ENCODE peak calls at places on chromosomes 4 and X, in five cellular contexts. One of them, this sample, is unnamed.

GRCh38 chr4:121792966-121793365 is 8.2 kb upstream of the EXOSC9 start:
- DNase-seq in neural progenitor cell: no peak
- DNase-seq in adrenal gland: no peak
- DNase-seq in cardiac muscle cell: no peak
- DNase-seq in Panc1: no peak
- DNase-seq in this sample: no peak

GRCh38 chrX:73289039-73289438 is 74.4 kb upstream of the NAP1L2 start:
- DNase-seq in neural progenitor cell: peak; percentile 7
- DNase-seq in adrenal gland: no peak
- DNase-seq in cardiac muscle cell: no peak
- DNase-seq in Panc1: no peak
- DNase-seq in this sample: peak; percentile 37

GRCh38 chr4:3206439-3207100 is 42.4 kb upstream of the MSANTD1 start:
- DNase-seq in neural progenitor cell: no peak
- DNase-seq in adrenal gland: no peak
- DNase-seq in cardiac muscle cell: no peak
- DNase-seq in Panc1: no peak
- DNase-seq in this sample: no peak

GRCh38 chrX:45765281-45765680 is 564.6 kb upstream of the DIPK2B start:
- DNase-seq in neural progenitor cell: no peak
- DNase-seq in adrenal gland: no peak
- DNase-seq in cardiac muscle cell: no peak
- DNase-seq in Panc1: no peak
- DNase-seq in this sample: no peak

GRCh38 chrX:136209016-136209738 is 42.0 kb downstream of the MAP7D3 start:
- DNase-seq in neural progenitor cell: peak; percentile 44
- DNase-seq in adrenal gland: peak; percentile 59
- DNase-seq in cardiac muscle cell: peak; percentile 71
- DNase-seq in Panc1: no peak
- DNase-seq in this sample: peak; percentile 70

GRCh38 chrX:113473418-113473817 is 632.8 kb upstream of the AMOT start:
- DNase-seq in neural progenitor cell: no peak
- DNase-seq in adrenal gland: no peak
- DNase-seq in cardiac muscle cell: peak; percentile 1
- DNase-seq in Panc1: no peak
- DNase-seq in this sample: no peak

GRCh38 chr4:140249351-140249750 is 95.4 kb upstream of the MAML3 start:
- DNase-seq in neural progenitor cell: no peak
- DNase-seq in adrenal gland: no peak
- DNase-seq in cardiac muscle cell: peak; percentile 62
- DNase-seq in Panc1: no peak
- DNase-seq in this sample: no peak

GRCh38 chr4:4390046-4390445 is 3.1 kb downstream of the NSG1 start:
- DNase-seq in neural progenitor cell: no peak
- DNase-seq in adrenal gland: no peak
- DNase-seq in cardiac muscle cell: no peak
- DNase-seq in Panc1: no peak
- DNase-seq in this sample: no peak

GRCh38 chr4:17347445-17347844 is 164.4 kb downstream of the QDPR start:
- DNase-seq in neural progenitor cell: peak; percentile 36
- DNase-seq in adrenal gland: no peak
- DNase-seq in cardiac muscle cell: peak; percentile 61
- DNase-seq in Panc1: no peak
- DNase-seq in this sample: peak; percentile 63

GRCh38 chr4:131499139-131499873 is 1649.8 kb upstream of the PCDH10 start:
- DNase-seq in neural progenitor cell: no peak
- DNase-seq in adrenal gland: no peak
- DNase-seq in cardiac muscle cell: peak; percentile 86
- DNase-seq in Panc1: no peak
- DNase-seq in this sample: no peak

GRCh38 chr4:112031712-112032328 is 113.4 kb upstream of the FAM241A start:
- DNase-seq in neural progenitor cell: peak; percentile 76
- DNase-seq in adrenal gland: no peak
- DNase-seq in cardiac muscle cell: peak; percentile 75
- DNase-seq in Panc1: peak; percentile 22
- DNase-seq in this sample: peak; percentile 41

GRCh38 chr4:40196260-40196659 is 571 bp upstream of the RHOH start:
- DNase-seq in neural progenitor cell: no peak
- DNase-seq in adrenal gland: no peak
- DNase-seq in cardiac muscle cell: no peak
- DNase-seq in Panc1: no peak
- DNase-seq in this sample: no peak
- H3K4me3 ChIP-seq in neural progenitor cell: peak overlapping the region; percentile 43
- H3K4me3 ChIP-seq in adrenal gland: no peak overlapping the region
- H3K4me3 ChIP-seq in cardiac muscle cell: no peak overlapping the region
- H3K4me3 ChIP-seq in Panc1: no peak overlapping the region
- H3K4me3 ChIP-seq in this sample: no peak overlapping the region

GRCh38 chr4:128553665-128554515 is 255.6 kb upstream of the JADE1 start:
- DNase-seq in neural progenitor cell: no peak
- DNase-seq in adrenal gland: no peak
- DNase-seq in cardiac muscle cell: no peak
- DNase-seq in Panc1: no peak
- DNase-seq in this sample: no peak
- H3K4me3 ChIP-seq in neural progenitor cell: no peak overlapping the region
- H3K4me3 ChIP-seq in adrenal gland: peak overlapping the region; percentile 86
- H3K4me3 ChIP-seq in cardiac muscle cell: no peak overlapping the region
- H3K4me3 ChIP-seq in Panc1: peak overlapping the region; percentile 51
- H3K4me3 ChIP-seq in this sample: no peak overlapping the region

GRCh38 chrX:21839334-21840198 is at the start of gene MBTPS2:
- DNase-seq in neural progenitor cell: peak; percentile 84
- DNase-seq in adrenal gland: peak; percentile 88
- DNase-seq in cardiac muscle cell: peak; percentile 92
- DNase-seq in Panc1: peak; percentile 30
- DNase-seq in this sample: peak; percentile 57

GRCh38 chrX:21838937-21839333 is 482 bp upstream of the MBTPS2 start:
- DNase-seq in neural progenitor cell: no peak
- DNase-seq in adrenal gland: no peak
- DNase-seq in cardiac muscle cell: peak; percentile 48
- DNase-seq in Panc1: no peak
- DNase-seq in this sample: no peak

GRCh38 chrX:21840199-21840557 is 761 bp downstream of the MBTPS2 start:
- DNase-seq in neural progenitor cell: no peak
- DNase-seq in adrenal gland: no peak
- DNase-seq in cardiac muscle cell: peak; percentile 10
- DNase-seq in Panc1: no peak
- DNase-seq in this sample: no peak

GRCh38 chrX:21831496-21831895 is 7.9 kb upstream of the MBTPS2 start:
- DNase-seq in neural progenitor cell: no peak
- DNase-seq in adrenal gland: no peak
- DNase-seq in cardiac muscle cell: no peak
- DNase-seq in Panc1: no peak
- DNase-seq in this sample: no peak

GRCh38 chrX:21837056-21837455 is 2.4 kb upstream of the MBTPS2 start:
- DNase-seq in neural progenitor cell: no peak
- DNase-seq in adrenal gland: no peak
- DNase-seq in cardiac muscle cell: peak; percentile 6
- DNase-seq in Panc1: no peak
- DNase-seq in this sample: no peak
- H3K4me3 ChIP-seq in neural progenitor cell: no peak overlapping the region
- H3K4me3 ChIP-seq in adrenal gland: no peak overlapping the region
- H3K4me3 ChIP-seq in cardiac muscle cell: no peak overlapping the region
- H3K4me3 ChIP-seq in Panc1: no peak overlapping the region
- H3K4me3 ChIP-seq in this sample: no peak overlapping the region

GRCh38 chr4:6024450-6024960 is 6.3 kb upstream of the C4orf50 start:
- DNase-seq in neural progenitor cell: no peak
- DNase-seq in adrenal gland: no peak
- DNase-seq in cardiac muscle cell: no peak
- DNase-seq in Panc1: no peak
- DNase-seq in this sample: no peak

GRCh38 chr4:6029254-6029653 is 11.0 kb upstream of the C4orf50 start:
- DNase-seq in neural progenitor cell: peak; percentile 45
- DNase-seq in adrenal gland: no peak
- DNase-seq in cardiac muscle cell: no peak
- DNase-seq in Panc1: no peak
- DNase-seq in this sample: peak; percentile 73

GRCh38 chr4:6030679-6031078 is 12.4 kb upstream of the C4orf50 start:
- DNase-seq in neural progenitor cell: no peak
- DNase-seq in adrenal gland: no peak
- DNase-seq in cardiac muscle cell: no peak
- DNase-seq in Panc1: no peak
- DNase-seq in this sample: no peak

GRCh38 chr4:6028168-6028567 is 9.9 kb upstream of the C4orf50 start:
- DNase-seq in neural progenitor cell: no peak
- DNase-seq in adrenal gland: no peak
- DNase-seq in cardiac muscle cell: no peak
- DNase-seq in Panc1: no peak
- DNase-seq in this sample: no peak

DNA sequence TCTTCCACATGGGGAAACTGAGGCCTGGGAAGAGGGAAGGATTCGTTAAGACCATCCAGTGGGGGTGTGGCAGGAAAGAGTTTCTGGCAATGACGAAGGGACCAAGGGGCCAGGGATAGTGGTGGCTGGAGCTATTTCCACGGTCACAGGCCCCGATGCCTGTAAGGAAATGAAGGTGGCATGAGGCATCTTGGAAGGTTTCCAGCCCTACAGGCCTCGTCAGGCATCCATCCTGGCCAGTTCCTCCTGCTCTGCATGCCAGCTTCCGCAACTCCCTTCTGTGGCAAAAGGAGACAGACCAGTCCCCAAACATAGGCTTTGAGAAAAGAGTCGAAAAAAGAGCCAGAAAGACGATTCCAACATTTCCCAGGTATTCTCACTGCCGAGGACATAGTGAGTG is 9.2 kb upstream of the C4orf50 start:
- DNase-seq in neural progenitor cell: no peak
- DNase-seq in adrenal gland: no peak
- DNase-seq in cardiac muscle cell: no peak
- DNase-seq in Panc1: no peak
- DNase-seq in this sample: no peak
- H3K4me3 ChIP-seq in neural progenitor cell: no peak overlapping the region
- H3K4me3 ChIP-seq in adrenal gland: no peak overlapping the region
- H3K4me3 ChIP-seq in cardiac muscle cell: no peak overlapping the region
- H3K4me3 ChIP-seq in Panc1: no peak overlapping the region
- H3K4me3 ChIP-seq in this sample: no peak overlapping the region

GRCh38 chr4:25233194-25233593 is 639 bp upstream of the PI4K2B start:
- DNase-seq in neural progenitor cell: no peak
- DNase-seq in adrenal gland: no peak
- DNase-seq in cardiac muscle cell: no peak
- DNase-seq in Panc1: no peak
- DNase-seq in this sample: no peak

GRCh38 chr4:25236971-25237370 is 3.1 kb downstream of the PI4K2B start:
- DNase-seq in neural progenitor cell: no peak
- DNase-seq in adrenal gland: no peak
- DNase-seq in cardiac muscle cell: peak; percentile 2
- DNase-seq in Panc1: no peak
- DNase-seq in this sample: no peak

GRCh38 chr4:25234390-25235367 is 846 bp downstream of the PI4K2B start:
- DNase-seq in neural progenitor cell: peak; percentile 68
- DNase-seq in adrenal gland: peak; percentile 57
- DNase-seq in cardiac muscle cell: peak; percentile 86
- DNase-seq in Panc1: no peak
- DNase-seq in this sample: peak; percentile 80

GRCh38 chr4:25233737-25234389 is at the start of gene PI4K2B:
- DNase-seq in neural progenitor cell: peak; percentile 89
- DNase-seq in adrenal gland: peak; percentile 87
- DNase-seq in cardiac muscle cell: peak; percentile 86
- DNase-seq in Panc1: no peak
- DNase-seq in this sample: peak; percentile 97

DNA sequence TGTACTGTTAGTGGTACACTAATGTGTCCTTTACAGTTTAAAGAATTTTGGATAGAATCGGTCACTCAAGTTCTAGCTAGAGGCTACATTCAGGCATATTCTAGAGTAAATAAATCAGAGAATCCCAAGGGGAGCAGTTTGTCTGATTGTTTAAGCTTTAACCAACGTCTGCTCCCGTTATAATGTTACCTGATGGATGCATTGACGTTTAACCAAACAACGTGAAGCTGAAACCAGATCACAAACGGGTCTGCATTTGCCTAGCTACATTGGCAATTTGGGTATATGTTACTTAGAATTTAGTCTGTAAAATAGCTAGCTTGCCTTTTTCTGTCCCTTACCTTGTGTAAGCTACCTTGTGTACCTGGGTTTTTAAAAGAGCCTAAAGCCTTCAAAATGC is 1.6 kb downstream of the PI4K2B start:
- DNase-seq in neural progenitor cell: no peak
- DNase-seq in adrenal gland: no peak
- DNase-seq in cardiac muscle cell: no peak
- DNase-seq in Panc1: no peak
- DNase-seq in this sample: no peak
- H3K4me3 ChIP-seq in neural progenitor cell: peak overlapping the region; percentile 81
- H3K4me3 ChIP-seq in adrenal gland: peak overlapping the region; percentile 86
- H3K4me3 ChIP-seq in cardiac muscle cell: peak overlapping the region; percentile 56
- H3K4me3 ChIP-seq in Panc1: peak overlapping the region; percentile 75
- H3K4me3 ChIP-seq in this sample: no peak overlapping the region

GRCh38 chrX:20829665-20830481 is 544.3 kb upstream of the CNKSR2 start:
- DNase-seq in neural progenitor cell: no peak
- DNase-seq in adrenal gland: no peak
- DNase-seq in cardiac muscle cell: peak; percentile 13
- DNase-seq in Panc1: no peak
- DNase-seq in this sample: no peak
- H3K4me3 ChIP-seq in neural progenitor cell: no peak overlapping the region
- H3K4me3 ChIP-seq in adrenal gland: no peak overlapping the region
- H3K4me3 ChIP-seq in cardiac muscle cell: no peak overlapping the region
- H3K4me3 ChIP-seq in Panc1: no peak overlapping the region
- H3K4me3 ChIP-seq in this sample: no peak overlapping the region

GRCh38 chrX:86148594-86148993 is 343 bp downstream of the DACH2 start:
- DNase-seq in neural progenitor cell: peak; percentile 8
- DNase-seq in adrenal gland: no peak
- DNase-seq in cardiac muscle cell: no peak
- DNase-seq in Panc1: no peak
- DNase-seq in this sample: peak; percentile 13
- H3K4me3 ChIP-seq in neural progenitor cell: peak overlapping the region; percentile 51
- H3K4me3 ChIP-seq in adrenal gland: peak overlapping the region; percentile 50
- H3K4me3 ChIP-seq in cardiac muscle cell: peak overlapping the region; percentile 42
- H3K4me3 ChIP-seq in Panc1: peak overlapping the region; percentile 51
- H3K4me3 ChIP-seq in this sample: peak overlapping the region; percentile 77

DNA sequence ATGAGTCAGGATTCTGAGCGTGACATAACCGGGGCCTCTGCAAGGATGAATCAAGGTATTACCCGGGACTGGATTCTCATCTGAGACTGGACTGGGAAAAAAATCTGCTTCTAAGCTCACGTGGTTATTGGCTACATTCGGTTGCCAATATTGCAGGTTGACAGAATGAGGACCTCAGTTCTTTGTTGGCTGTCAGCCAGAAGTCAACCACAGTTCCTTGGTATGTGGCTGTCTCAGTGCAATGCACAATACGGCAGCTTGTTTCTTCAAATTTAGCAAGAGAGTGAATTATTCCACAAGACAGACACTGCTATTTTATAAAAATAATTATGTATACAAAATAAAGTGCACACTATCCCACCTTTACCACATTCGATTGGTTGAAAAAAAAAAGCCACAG is 424.2 kb downstream of the KLHL4 start:
- DNase-seq in neural progenitor cell: no peak
- DNase-seq in adrenal gland: no peak
- DNase-seq in cardiac muscle cell: no peak
- DNase-seq in Panc1: no peak
- DNase-seq in this sample: no peak
- H3K4me3 ChIP-seq in neural progenitor cell: no peak overlapping the region
- H3K4me3 ChIP-seq in adrenal gland: no peak overlapping the region
- H3K4me3 ChIP-seq in cardiac muscle cell: no peak overlapping the region
- H3K4me3 ChIP-seq in Panc1: no peak overlapping the region
- H3K4me3 ChIP-seq in this sample: no peak overlapping the region

This sample was measured in H7.